ENCODE peak calls at places on chromosomes 3 and 15, in four cellular contexts. J is H54, E is HEK293T, C is sciatic nerve. F is an unnamed sample.

GRCh38 chr3:63625161-63625560 is 27.3 kb upstream of the SNTN start:
- DNase-seq in J (no peak), E (no peak), C (no peak), F (no peak)

GRCh38 chr3:129439381-129439816 is 349 bp downstream of the MBD4 start:
- DNase-seq in J (peak), E (no peak), C (peak), F (no peak)

GRCh38 chr15:33834892-33835730 is 133.2 kb upstream of the CHRM5 start:
- DNase-seq in J (no peak), E (no peak), C (no peak), F (no peak)

GRCh38 chr15:94683912-94684311 is 452.6 kb downstream of the MCTP2 start:
- DNase-seq in J (no peak), E (no peak), C (no peak), F (no peak)

GRCh38 chr15:79811406-79812405 is 85.1 kb downstream of the MTHFS start:
- DNase-seq in J (no peak), E (no peak), C (peak), F (no peak)

GRCh38 chr3:67540198-67540894 is 114.1 kb downstream of the SUCLG2 start:
- DNase-seq in J (no peak), E (no peak), C (no peak), F (no peak)

GRCh38 chr15:22942877-22943276 is 37.3 kb downstream of the CYFIP1 start:
- DNase-seq in J (no peak), E (no peak), C (no peak), F (no peak)

GRCh38 chr3:179811321-179812095 is 158.7 kb downstream of the USP13 start:
- DNase-seq in J (peak), E (peak), C (no peak), F (peak)

GRCh38 chr15:89761929-89762328 is 10.9 kb upstream of the MESP1 start:
- DNase-seq in J (no peak), E (no peak), C (no peak), F (no peak)

GRCh38 chr15:64695571-64695992 is 79.8 kb downstream of the RBPMS2 start:
- DNase-seq in J (no peak), E (no peak), C (no peak), F (no peak)

F was measured in Caki2.